ENCODE peak calls at places on chromosomes 3 and 15, in four cellular contexts. A, K, M and V are unnamed samples.
A peak's percentile ranks its signal among the peaks of the same experiment; 100 is the strongest.

GRCh38 chr3:36957862-36958686 is 13.2 kb upstream of the TRANK1 start:
- DNase-seq in A (no peak), K (no peak), M (no peak), V (no peak)

GRCh38 chr3:165195628-165196576 is at the start of gene SLITRK3:
- DNase-seq in A (no peak), K (no peak), M (no peak), V (no peak)

GRCh38 chr15:101597360-101597928 is 54.7 kb downstream of the TM2D3 start:
- DNase-seq in A (no peak), K (no peak), M (no peak), V (no peak)

GRCh38 chr3:191282262-191283215 is 46.7 kb upstream of the CCDC50 start:
- DNase-seq in A (no peak), K (no peak), M (no peak), V (no peak)

GRCh38 chr3:78101363-78101762 is 1061.5 kb downstream of the ROBO2 start:
- DNase-seq in A (no peak), K (no peak), M (no peak), V (no peak)

GRCh38 chr3:9169951-9170850 is 79.2 kb downstream of the SRGAP3 start:
- DNase-seq in A (no peak), K (no peak), M (no peak), V (no peak)

GRCh38 chr3:66378256-66378655 is 122.6 kb downstream of the LRIG1 start:
- DNase-seq in A (no peak), K (no peak), M (no peak), V (no peak)

GRCh38 chr3:71955549-71956373 is 170.8 kb upstream of the PROK2 start:
- DNase-seq in A (peak; percentile 83), K (peak; percentile 61), M (peak; percentile 13), V (no peak)

GRCh38 chr15:94380798-94381197 is 149.4 kb downstream of the MCTP2 start:
- DNase-seq in A (no peak), K (no peak), M (no peak), V (no peak)

GRCh38 chr15:89243046-89243690 is 611 bp upstream of the FANCI start:
- DNase-seq in A (peak; percentile 56), K (no peak), M (no peak), V (no peak)

GRCh38 chr3:177452487-177452886 is 255.2 kb upstream of the TBL1XR1 start:
- DNase-seq in A (no peak), K (no peak), M (no peak), V (no peak)

GRCh38 chr3:142850395-142851023 is 38.4 kb downstream of the PCOLCE2 start:
- DNase-seq in A (no peak), K (no peak), M (peak; percentile 56), V (no peak)

GRCh38 chr3:13657660-13658435 is 108.9 kb downstream of the FBLN2 start:
- DNase-seq in A (no peak), K (peak; percentile 43), M (no peak), V (peak; percentile 81)

GRCh38 chr15:39976291-39977274 is 42.7 kb downstream of the EIF2AK4 start:
- DNase-seq in A (peak; percentile 40), K (peak; percentile 74), M (no peak), V (peak; percentile 76)

GRCh38 chr3:149375164-149375823 is 2.2 kb downstream of the TM4SF1 start:
- DNase-seq in A (no peak), K (no peak), M (no peak), V (no peak)

GRCh38 chr3:181725830-181726229 is 14.1 kb downstream of the SOX2 start:
- DNase-seq in A (no peak), K (no peak), M (no peak), V (no peak)

GRCh38 chr3:33874815-33875214 is 76.4 kb downstream of the PDCD6IP start:
- DNase-seq in A (no peak), K (no peak), M (no peak), V (no peak)

DNA sequence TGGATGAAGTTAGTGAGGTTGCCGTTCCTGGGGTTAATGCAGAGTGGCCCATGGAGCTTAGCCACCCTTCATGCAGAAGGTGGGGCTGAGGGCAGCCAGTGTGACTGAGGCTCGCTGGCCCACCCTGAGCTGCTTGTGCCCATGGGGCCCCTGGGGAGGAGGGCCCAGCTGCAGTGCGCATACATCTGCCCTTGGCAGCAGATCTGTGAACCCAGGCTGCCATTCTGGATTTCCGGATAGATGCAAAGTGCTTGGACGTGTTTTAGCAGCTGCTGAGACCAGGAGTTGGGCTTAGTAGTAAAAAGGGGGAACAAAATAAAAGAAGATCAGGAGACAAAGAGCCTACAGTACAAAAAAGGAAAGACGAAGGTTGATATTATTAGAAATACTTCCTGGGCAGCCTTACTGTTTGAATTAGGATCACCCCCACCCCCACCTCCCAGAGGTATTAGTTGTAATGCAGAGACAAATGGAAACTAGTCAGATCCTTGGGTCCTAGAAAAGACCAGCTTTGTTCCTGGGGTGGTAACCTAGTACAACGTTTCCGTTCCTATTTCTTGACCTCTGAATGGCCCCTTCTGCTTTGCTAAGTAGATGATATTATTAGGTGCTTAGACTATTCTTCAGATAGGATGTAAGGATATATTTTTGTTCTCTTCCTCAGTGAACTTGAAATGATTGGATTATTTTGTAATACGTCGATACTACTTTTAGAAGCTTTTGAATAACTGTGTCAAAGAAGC is 70.3 kb downstream of the IGF1R start:
- DNase-seq in A (no peak), K (no peak), M (no peak), V (no peak)
- H3K4me1 ChIP-seq in A (peaks cover 50% of the 10 kb centered on the region), K (peaks cover 100% of the 10 kb centered on the region), M (peaks cover 83% of the 10 kb centered on the region), V (peaks cover 6% of the 10 kb centered on the region)

GRCh38 chr15:35129361-35129760 is 44.3 kb upstream of the NANOGP8 start:
- DNase-seq in A (no peak), K (no peak), M (no peak), V (no peak)

GRCh38 chr15:35127717-35128116 is 42.6 kb upstream of the NANOGP8 start:
- DNase-seq in A (no peak), K (no peak), M (no peak), V (no peak)

GRCh38 chr15:35126236-35126635 is 41.1 kb upstream of the NANOGP8 start:
- DNase-seq in A (no peak), K (no peak), M (no peak), V (no peak)

GRCh38 chr15:35134269-35134668 is 49.2 kb upstream of the NANOGP8 start:
- DNase-seq in A (no peak), K (no peak), M (no peak), V (no peak)

DNA sequence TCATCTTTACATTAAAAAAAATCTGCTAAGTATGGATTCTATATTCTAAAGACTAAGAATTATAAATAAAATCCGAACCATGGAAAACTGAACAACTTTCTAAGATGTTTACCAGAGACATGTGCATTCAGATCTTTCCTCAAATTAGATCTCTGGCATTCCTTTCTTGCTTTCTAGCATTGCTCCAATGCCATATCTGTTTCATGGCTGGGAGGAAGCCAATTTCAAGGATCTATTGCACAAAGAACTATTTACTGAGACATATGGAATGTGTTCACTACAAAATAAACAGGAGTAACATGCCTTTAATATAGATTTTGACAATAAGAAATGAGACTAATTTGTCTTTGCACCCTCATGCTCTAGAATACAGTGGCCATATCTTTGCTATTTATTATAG is 45.1 kb upstream of the NANOGP8 start:
- DNase-seq in A (no peak), K (no peak), M (no peak), V (no peak)
- H3K4me1 ChIP-seq in A (no peaks in the 10 kb centered on the region), K (no peaks in the 10 kb centered on the region), M (no peaks in the 10 kb centered on the region), V (no peaks in the 10 kb centered on the region)

GRCh38 chr15:98722209-98722608 is 73.9 kb downstream of the IGF1R start:
- DNase-seq in A (no peak), K (no peak), M (no peak), V (no peak)

GRCh38 chr15:98722645-98723044 is 74.3 kb downstream of the IGF1R start:
- DNase-seq in A (no peak), K (no peak), M (no peak), V (no peak)

GRCh38 chr15:98724017-98724416 is 75.7 kb downstream of the IGF1R start:
- DNase-seq in A (no peak), K (no peak), M (no peak), V (no peak)

GRCh38 chr15:98724495-98724894 is 76.2 kb downstream of the IGF1R start:
- DNase-seq in A (no peak), K (no peak), M (no peak), V (no peak)

DNA sequence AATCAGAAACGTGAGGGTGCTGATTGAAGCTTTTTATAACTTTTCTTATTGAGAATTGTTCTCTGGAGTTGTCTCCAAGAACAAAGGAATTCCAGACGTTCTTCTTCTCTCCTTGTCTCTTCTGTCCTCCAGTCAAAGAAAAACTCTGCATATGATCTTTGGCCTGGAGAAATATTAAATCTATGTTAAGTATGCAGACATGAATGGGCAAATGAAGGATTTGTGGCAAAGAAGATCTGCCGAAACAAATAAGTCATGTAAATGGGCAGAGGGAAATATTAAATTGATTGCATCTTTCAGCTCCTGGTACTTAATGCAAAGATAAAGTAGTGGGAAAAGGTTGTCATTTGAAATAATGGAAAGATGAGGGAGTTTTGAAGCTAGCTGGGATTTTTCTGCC is 74.9 kb downstream of the IGF1R start:
- DNase-seq in A (no peak), K (no peak), M (no peak), V (no peak)
- H3K4me1 ChIP-seq in A (peaks cover 44% of the 10 kb centered on the region), K (peaks cover 100% of the 10 kb centered on the region), M (peaks cover 83% of the 10 kb centered on the region), V (no peaks in the 10 kb centered on the region)

GRCh38 chr15:99409097-99409473 is 156.7 kb upstream of the MEF2A start:
- DNase-seq in A (peak; percentile 32), K (peak; percentile 67), M (peak; percentile 13), V (peak; percentile 83)

GRCh38 chr15:99408236-99409096 is 157.2 kb downstream of the LRRC28 start:
- DNase-seq in A (no peak), K (peak; percentile 45), M (no peak), V (no peak)

GRCh38 chr15:99406120-99406519 is 154.8 kb downstream of the LRRC28 start:
- DNase-seq in A (no peak), K (no peak), M (no peak), V (no peak)

GRCh38 chr15:99407716-99408115 is 156.4 kb downstream of the LRRC28 start:
- DNase-seq in A (no peak), K (no peak), M (no peak), V (no peak)

GRCh38 chr15:99406716-99407487 is 155.6 kb downstream of the LRRC28 start:
- DNase-seq in A (no peak), K (no peak), M (no peak), V (no peak)
- H3K4me1 ChIP-seq in A (peaks cover 18% of the 10 kb centered on the region), K (peaks cover 32% of the 10 kb centered on the region), M (no peaks in the 10 kb centered on the region), V (peaks cover 15% of the 10 kb centered on the region)

GRCh38 chr3:100521439-100521845 is 29.0 kb downstream of the TMEM45A start:
- DNase-seq in A (no peak), K (no peak), M (no peak), V (no peak)
- H3K4me1 ChIP-seq in A (no peaks in the 10 kb centered on the region), K (no peaks in the 10 kb centered on the region), M (no peaks in the 10 kb centered on the region), V (no peaks in the 10 kb centered on the region)

GRCh38 chr3:172514678-172515077 is 8.6 kb downstream of the TNFSF10 start:
- DNase-seq in A (no peak), K (no peak), M (no peak), V (no peak)

GRCh38 chr3:172512363-172512762 is 10.9 kb downstream of the TNFSF10 start:
- DNase-seq in A (peak; percentile 40), K (peak; percentile 60), M (no peak), V (peak; percentile 94)

GRCh38 chr3:172515130-172515918 is 7.9 kb downstream of the TNFSF10 start:
- DNase-seq in A (no peak), K (no peak), M (no peak), V (no peak)

GRCh38 chr3:172511783-172512357 is 11.4 kb downstream of the TNFSF10 start:
- DNase-seq in A (no peak), K (no peak), M (no peak), V (peak; percentile 76)

GRCh38 chr3:172513488-172513887 is 9.7 kb downstream of the TNFSF10 start:
- DNase-seq in A (no peak), K (no peak), M (no peak), V (no peak)
- H3K4me1 ChIP-seq in A (peaks cover 6% of the 10 kb centered on the region), K (peaks cover 67% of the 10 kb centered on the region), M (peaks cover 32% of the 10 kb centered on the region), V (peaks cover 84% of the 10 kb centered on the region)